ENCODE peak calls at places on chromosomes 3 and 15, in nine cellular contexts. K, R, N, L, W, D, Y, M and Z are unnamed samples.

GRCh38 chr3:124486324-124486723 is 243.9 kb upstream of the UMPS start:
- DNase-seq in K (no peak), R (no peak), N (no peak), L (no peak), W (no peak), D (no peak), Y (no peak), M (no peak), Z (no peak)

GRCh38 chr3:17201538-17201937 is 316.8 kb downstream of the PLCL2 start:
- DNase-seq in K (no peak), R (no peak), N (no peak), L (no peak), W (no peak), D (no peak), Y (no peak), M (no peak), Z (no peak)

GRCh38 chr15:58066042-58066867 is 744 bp upstream of the ALDH1A2 start:
- DNase-seq in K (peak; percentile 70), R (peak; percentile 69), N (peak; percentile 88), L (peak; percentile 50), W (no peak), D (no peak), Y (no peak), M (peak; percentile 38), Z (no peak)

GRCh38 chr15:41584636-41585139 is 25.7 kb downstream of the TYRO3 start:
- DNase-seq in K (no peak), R (no peak), N (no peak), L (no peak), W (no peak), D (no peak), Y (no peak), M (peak; percentile 5), Z (no peak)

GRCh38 chr3:154188846-154189245 is 67.7 kb downstream of the ARHGEF26 start:
- DNase-seq in K (no peak), R (no peak), N (no peak), L (no peak), W (no peak), D (no peak), Y (no peak), M (no peak), Z (no peak)

GRCh38 chr3:50563867-50564266 is 3.7 kb downstream of the C3orf18 start:
- DNase-seq in K (no peak), R (no peak), N (no peak), L (no peak), W (no peak), D (no peak), Y (no peak), M (no peak), Z (peak; percentile 7)

GRCh38 chr3:191329654-191330308 is 545 bp downstream of the UTS2B start:
- DNase-seq in K (peak; percentile 60), R (no peak), N (no peak), L (no peak), W (no peak), D (no peak), Y (peak; percentile 42), M (peak; percentile 68), Z (peak; percentile 18)

GRCh38 chr15:41018534-41018933 is 65.3 kb downstream of the CHAC1 start:
- DNase-seq in K (no peak), R (no peak), N (no peak), L (no peak), W (no peak), D (peak; percentile 63), Y (peak; percentile 61), M (peak; percentile 50), Z (no peak)

GRCh38 chr15:100572362-100572983 is 29.5 kb downstream of the LINS1 start:
- DNase-seq in K (peak; percentile 19), R (peak; percentile 29), N (no peak), L (no peak), W (no peak), D (no peak), Y (peak; percentile 27), M (peak; percentile 31), Z (peak; percentile 35)

GRCh38 chr15:80081390-80081789 is 21.9 kb downstream of the ZFAND6 start:
- DNase-seq in K (no peak), R (no peak), N (no peak), L (no peak), W (no peak), D (no peak), Y (no peak), M (no peak), Z (no peak)

GRCh38 chr15:82298520-82298919 is 35.9 kb downstream of the SAXO2 start:
- DNase-seq in K (no peak), R (no peak), N (no peak), L (peak; percentile 59), W (peak; percentile 30), D (no peak), Y (no peak), M (no peak), Z (no peak)

GRCh38 chr15:98958918-98959639 is 48.5 kb downstream of the PGPEP1L start:
- DNase-seq in K (no peak), R (no peak), N (no peak), L (no peak), W (no peak), D (no peak), Y (no peak), M (no peak), Z (no peak)

GRCh38 chr15:80660114-80660513 is 35.0 kb upstream of the ABHD17C start:
- DNase-seq in K (no peak), R (peak; percentile 55), N (peak; percentile 40), L (no peak), W (no peak), D (no peak), Y (peak; percentile 41), M (peak; percentile 40), Z (no peak)

GRCh38 chr3:108089544-108089943 is 1.3 kb downstream of the CD47 start:
- DNase-seq in K (peak; percentile 34), R (no peak), N (no peak), L (no peak), W (no peak), D (no peak), Y (no peak), M (no peak), Z (no peak)

GRCh38 chr15:80604583-80605506 is 90.3 kb upstream of the ABHD17C start:
- DNase-seq in K (no peak), R (no peak), N (no peak), L (no peak), W (no peak), D (no peak), Y (no peak), M (no peak), Z (no peak)

GRCh38 chr3:112979244-112979832 is 4.4 kb upstream of the CD200R1 start:
- DNase-seq in K (peak; percentile 41), R (peak; percentile 21), N (no peak), L (no peak), W (no peak), D (no peak), Y (peak; percentile 41), M (peak; percentile 39), Z (peak; percentile 6)

GRCh38 chr3:100020876-100021644 is 93.2 kb downstream of the FILIP1L start:
- DNase-seq in K (no peak), R (no peak), N (no peak), L (no peak), W (no peak), D (no peak), Y (no peak), M (no peak), Z (no peak)

GRCh38 chr3:59167756-59168155 is 117.9 kb upstream of the CFAP20DC start:
- DNase-seq in K (no peak), R (no peak), N (no peak), L (no peak), W (no peak), D (no peak), Y (no peak), M (no peak), Z (no peak)

GRCh38 chr3:161405836-161406235 is 34.5 kb upstream of the SPTSSB start:
- DNase-seq in K (no peak), R (no peak), N (no peak), L (no peak), W (no peak), D (no peak), Y (no peak), M (no peak), Z (no peak)

GRCh38 chr3:14858105-14858504 is 39.3 kb downstream of the FGD5 start:
- DNase-seq in K (no peak), R (no peak), N (no peak), L (no peak), W (no peak), D (no peak), Y (no peak), M (no peak), Z (no peak)

GRCh38 chr15:40146037-40146436 is 14.8 kb upstream of the BUB1B start:
- DNase-seq in K (no peak), R (no peak), N (no peak), L (no peak), W (no peak), D (no peak), Y (peak; percentile 73), M (peak; percentile 35), Z (no peak)

GRCh38 chr3:113832477-113833164 is 6.0 kb upstream of the GRAMD1C start:
- DNase-seq in K (no peak), R (no peak), N (no peak), L (no peak), W (no peak), D (no peak), Y (peak; percentile 75), M (peak; percentile 16), Z (no peak)

GRCh38 chr3:141305436-141305835 is 62.9 kb upstream of the ZBTB38 start:
- DNase-seq in K (peak; percentile 7), R (peak; percentile 43), N (no peak), L (no peak), W (no peak), D (no peak), Y (peak; percentile 78), M (peak; percentile 68), Z (no peak)